ENCODE peak calls at places on chromosomes 5 and 9, in four cellular contexts. E is GM23248, S is HCT116, U is MM.1S. O is an unnamed sample. For H3K9me3, H3K4me1 and H3K9me2, the result is how much of the 10 kb centered on the place peaks cover.

GRCh38 chr5:6819521-6819920 is 106.3 kb downstream of the TENT4A start:
- DNase-seq in E (no peak), S (no peak), U (no peak), O (no peak)

GRCh38 chr9:92564479-92564878 is 28.7 kb upstream of the ECM2 start:
- DNase-seq in E (peak), S (no peak), U (no peak), O (peak)

GRCh38 chr5:159752622-159753275 is 163.5 kb upstream of the ADRA1B start:
- DNase-seq in E (no peak), S (no peak), U (no peak), O (peak)

GRCh38 chr5:173114536-173114935 is 29.8 kb upstream of the BNIP1 start:
- DNase-seq in E (no peak), S (no peak), U (no peak), O (no peak)

GRCh38 chr9:127661342-127661741 is 45.4 kb upstream of the CFAP157 start:
- DNase-seq in E (no peak), S (no peak), U (no peak), O (no peak)

GRCh38 chr9:105154723-105155191 is 89.7 kb upstream of the SLC44A1 start:
- DNase-seq in E (peak), S (no peak), U (no peak), O (peak)

GRCh38 chr9:87771251-87772006 is 45.5 kb downstream of the CTSL start:
- DNase-seq in E (no peak), S (no peak), U (no peak), O (no peak)

GRCh38 chr5:74074111-74074510 is 448.1 kb downstream of the ARHGEF28 start:
- DNase-seq in E (no peak), S (no peak), U (no peak), O (no peak)

GRCh38 chr5:57402348-57402747 is 80.3 kb downstream of the ACTBL2 start:
- DNase-seq in E (no peak), S (no peak), U (no peak), O (no peak)

GRCh38 chr5:89071101-89071940 is 188.3 kb upstream of the MEF2C start:
- DNase-seq in E (no peak), S (no peak), U (peak), O (no peak)

GRCh38 chr5:174511711-174512253 is 212.6 kb upstream of the MSX2 start:
- DNase-seq in E (no peak), S (no peak), U (no peak), O (no peak)

GRCh38 chr5:149474198-149474597 is 77.0 kb downstream of the CSNK1A1 start:
- DNase-seq in E (peak), S (no peak), U (no peak), O (peak)

GRCh38 chr5:141402553-141403328 is at the start of gene PCDHGA9:
- DNase-seq in E (peak), S (peak), U (peak), O (no peak)

GRCh38 chr9:135077497-135078200 is 9.8 kb upstream of the OLFM1 start:
- DNase-seq in E (peak), S (no peak), U (no peak), O (peak)

GRCh38 chr5:167793700-167794099 is 497.7 kb upstream of the WWC1 start:
- DNase-seq in E (no peak), S (no peak), U (no peak), O (no peak)

GRCh38 chr5:322942-323879 is 1.7 kb downstream of the AHRR start:
- DNase-seq in E (peak), S (no peak), U (no peak), O (no peak)

GRCh38 chr5:143560378-143560777 is 156.9 kb upstream of the NR3C1 start:
- DNase-seq in E (no peak), S (no peak), U (no peak), O (peak)

GRCh38 chr9:99511723-99512122 is 289.6 kb downstream of the SEC61B start:
- DNase-seq in E (peak), S (no peak), U (no peak), O (no peak)

DNA sequence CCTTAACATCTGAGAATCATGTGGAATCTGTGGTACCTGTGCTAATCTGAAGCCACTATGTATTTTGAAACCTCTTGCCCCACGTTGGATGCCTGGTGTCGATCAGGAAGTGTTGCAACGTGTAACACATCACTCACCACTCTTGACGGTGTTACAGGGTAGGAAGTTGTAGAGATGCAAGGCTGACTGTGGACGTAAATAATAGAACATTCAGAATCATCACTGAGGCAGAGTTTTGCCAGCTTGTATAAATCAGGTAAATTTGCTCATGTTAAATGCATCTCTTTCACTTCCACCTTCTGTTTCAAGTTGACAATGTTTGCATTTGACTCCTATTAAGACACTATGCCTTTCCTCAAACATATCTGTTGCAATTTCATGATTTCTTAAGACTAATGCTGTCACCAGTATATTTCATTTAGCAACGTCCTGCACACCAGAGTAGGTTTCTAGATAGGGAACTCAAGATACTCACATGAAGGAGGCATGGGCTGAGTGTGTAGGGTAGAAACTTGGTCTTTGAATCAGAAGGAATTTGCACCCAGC is 38.1 kb downstream of the BASP1 start:
- DNase-seq in E (peak), S (no peak), U (no peak), O (peak)
- H3K9me3 ChIP-seq in E (under half), S (under half), U (under half), O (under half)

DNA sequence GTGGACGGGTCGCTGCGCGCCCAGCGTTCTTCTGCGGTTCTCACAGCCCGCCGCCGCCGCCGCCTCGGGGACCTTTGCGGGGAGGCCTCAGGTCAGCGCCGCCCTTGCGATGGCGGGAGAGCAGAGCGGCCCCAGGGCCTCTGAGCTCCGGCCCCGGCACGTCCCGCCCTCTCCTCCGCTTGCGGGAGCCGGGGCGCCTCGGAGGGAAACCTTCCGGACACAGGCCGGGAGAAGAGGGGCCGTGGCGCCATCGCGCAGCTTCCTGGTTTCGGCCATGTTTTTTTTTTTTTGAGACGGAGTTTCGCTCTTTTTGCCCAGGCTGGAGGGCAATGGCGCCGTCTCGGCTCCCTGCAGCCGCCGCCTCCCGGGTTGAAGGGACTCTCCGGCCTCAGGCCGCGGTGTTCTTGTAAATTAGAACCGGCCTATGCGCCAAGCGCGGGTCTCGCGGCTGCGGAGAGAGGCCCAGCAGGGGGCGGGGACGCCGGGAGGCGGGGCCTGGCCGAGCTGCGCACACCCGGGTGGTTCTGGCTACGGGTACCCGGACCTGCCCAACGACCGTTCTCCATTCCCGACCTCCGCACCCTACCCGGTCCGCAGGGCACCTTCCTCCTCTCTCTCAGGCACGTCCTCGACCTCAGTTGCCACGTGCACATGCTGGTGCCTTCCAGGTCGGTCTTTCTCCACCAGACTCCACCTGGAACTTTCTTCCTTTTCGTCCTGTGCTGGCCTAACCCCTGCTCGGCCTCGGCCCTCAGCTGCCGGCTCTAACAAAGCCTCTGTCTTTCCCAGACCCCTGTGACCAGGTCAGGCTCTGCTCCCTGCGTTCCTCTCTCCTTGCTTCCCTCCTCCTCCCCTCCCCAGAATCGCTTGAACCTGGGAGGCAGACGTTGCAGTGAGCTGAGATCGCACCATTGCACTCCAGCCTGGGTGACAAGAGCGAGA is 28.8 kb upstream of the MGAT1 start:
- DNase-seq in E (peak), S (peak), U (peak), O (peak)
- H3K4me1 ChIP-seq in E (under half), S (under half), U (under half), O (under half)

GRCh38 chr9:82890865-82891264 is 172.1 kb downstream of the RASEF start:
- DNase-seq in E (no peak), S (no peak), U (no peak), O (no peak)

GRCh38 chr9:82891321-82891720 is 171.6 kb downstream of the RASEF start:
- DNase-seq in E (no peak), S (no peak), U (no peak), O (no peak)

GRCh38 chr9:82893549-82893948 is 169.4 kb downstream of the RASEF start:
- DNase-seq in E (no peak), S (no peak), U (no peak), O (no peak)

GRCh38 chr9:82890401-82890800 is 172.5 kb downstream of the RASEF start:
- DNase-seq in E (no peak), S (no peak), U (no peak), O (no peak)

DNA sequence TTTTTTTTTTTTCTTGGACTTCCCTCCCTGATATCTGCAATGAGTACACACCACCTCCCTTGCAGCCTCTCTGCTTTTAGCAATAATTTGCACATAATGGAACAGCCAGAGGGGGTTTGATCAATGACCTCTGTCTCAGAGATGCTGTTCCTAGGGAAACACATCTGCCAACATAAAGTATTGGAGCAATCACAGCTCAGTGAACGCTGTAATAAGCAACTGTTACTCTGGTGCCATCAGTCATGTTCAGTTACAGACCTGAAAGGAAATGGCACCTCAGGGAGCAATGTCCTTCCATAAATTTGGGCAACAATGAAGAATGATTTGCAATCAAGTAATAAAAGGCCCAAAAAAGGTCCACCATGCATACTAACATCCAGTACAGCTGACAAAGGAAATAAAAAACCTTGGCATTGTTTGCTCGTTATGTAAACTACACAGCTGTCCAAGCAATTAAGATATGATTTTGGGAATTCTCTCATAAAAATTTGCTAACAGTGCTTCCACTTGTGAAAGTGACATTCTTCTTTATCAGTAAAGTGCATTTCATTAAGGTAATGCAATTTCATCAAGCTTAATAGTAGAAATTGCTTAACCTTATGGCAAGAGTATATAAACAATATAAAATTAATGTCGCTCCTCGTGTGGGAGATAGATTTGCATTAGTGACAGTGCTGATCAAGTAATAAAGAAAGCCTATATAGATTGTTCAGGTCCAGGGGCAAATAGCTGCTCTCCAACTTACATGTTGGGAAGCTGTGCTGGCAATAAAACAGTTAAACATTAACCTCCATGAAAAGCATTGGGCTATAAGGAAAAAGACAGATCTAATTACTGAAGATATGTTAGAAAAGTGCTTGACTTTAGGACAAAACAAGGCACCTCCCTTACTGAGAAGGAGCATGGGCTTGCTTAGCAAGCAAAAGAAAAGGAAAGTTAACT is 167.7 kb downstream of the RASEF start:
- DNase-seq in E (no peak), S (no peak), U (no peak), O (no peak)
- H3K9me2 ChIP-seq in E (under half), S (under half), U (under half), O (under half)

GRCh38 chr5:109714592-109714991 is 24.9 kb downstream of the MAN2A1 start:
- DNase-seq in E (no peak), S (no peak), U (no peak), O (no peak)
- H3K9me3 ChIP-seq in E (under half), S (under half), U (under half), O (under half)

GRCh38 chr5:139686919-139687421 is 38.8 kb downstream of the CXXC5 start:
- DNase-seq in E (no peak), S (no peak), U (no peak), O (no peak)
- H3K4me1 ChIP-seq in E (under half), S (under half), U (under half), O (under half)